ENCODE peak calls at places on chromosomes 12 and 14, in ten cellular contexts. S, A, U, X, K, C, M, Q, Y and D are unnamed samples.

GRCh38 chr12:99983721-99984258 is 946 bp downstream of the ANKS1B start:
- DNase-seq in S (no peak), A (no peak), U (no peak), X (no peak), K (no peak), C (peak), M (no peak), Q (no peak), Y (no peak), D (no peak)

GRCh38 chr12:93336344-93336743 is 41.4 kb upstream of the NUDT4 start:
- DNase-seq in S (no peak), A (peak), U (no peak), X (no peak), K (peak), C (no peak), M (no peak), Q (peak), Y (peak), D (no peak)

GRCh38 chr14:92553456-92553855 is 39.9 kb downstream of the RIN3 start:
- DNase-seq in S (no peak), A (peak), U (no peak), X (no peak), K (peak), C (no peak), M (no peak), Q (peak), Y (no peak), D (no peak)

GRCh38 chr12:122944588-122944987 is 21.7 kb downstream of the ABCB9 start:
- DNase-seq in S (no peak), A (no peak), U (peak), X (no peak), K (peak), C (no peak), M (no peak), Q (peak), Y (no peak), D (no peak)

GRCh38 chr12:103879048-103879692 is 38.1 kb upstream of the NT5DC3 start:
- DNase-seq in S (no peak), A (no peak), U (no peak), X (no peak), K (no peak), C (no peak), M (no peak), Q (no peak), Y (no peak), D (no peak)

GRCh38 chr12:4439736-4440135 is 5.9 kb downstream of the FGF6 start:
- DNase-seq in S (no peak), A (no peak), U (no peak), X (no peak), K (no peak), C (no peak), M (no peak), Q (no peak), Y (peak), D (peak)

GRCh38 chr14:98773814-98774213 is 498.2 kb downstream of the BCL11B start:
- DNase-seq in S (no peak), A (no peak), U (no peak), X (no peak), K (no peak), C (no peak), M (peak), Q (no peak), Y (no peak), D (no peak)

GRCh38 chr12:45232146-45232731 is 16.3 kb downstream of the ANO6 start:
- DNase-seq in S (no peak), A (no peak), U (no peak), X (no peak), K (no peak), C (no peak), M (no peak), Q (no peak), Y (no peak), D (no peak)

GRCh38 chr14:64731141-64731581 is 26.9 kb downstream of the PLEKHG3 start:
- DNase-seq in S (no peak), A (no peak), U (no peak), X (no peak), K (no peak), C (no peak), M (no peak), Q (no peak), Y (peak), D (no peak)

GRCh38 chr12:95918194-95918993 is 24.0 kb downstream of the CCDC38 start:
- DNase-seq in S (no peak), A (peak), U (peak), X (peak), K (peak), C (peak), M (peak), Q (peak), Y (no peak), D (no peak)

GRCh38 chr12:130754234-130755001 is 38.3 kb upstream of the RIMBP2 start:
- DNase-seq in S (no peak), A (no peak), U (no peak), X (no peak), K (no peak), C (no peak), M (no peak), Q (no peak), Y (no peak), D (no peak)

GRCh38 chr12:6364037-6364360 is 11.4 kb downstream of the SCNN1A start:
- DNase-seq in S (peak), A (no peak), U (peak), X (no peak), K (no peak), C (no peak), M (no peak), Q (no peak), Y (peak), D (no peak)

GRCh38 chr14:94213021-94213420 is 38.9 kb downstream of the PPP4R4 start:
- DNase-seq in S (no peak), A (peak), U (peak), X (no peak), K (peak), C (no peak), M (no peak), Q (peak), Y (no peak), D (no peak)

GRCh38 chr12:50603817-50604639 is 99.2 kb downstream of the DIP2B start:
- DNase-seq in S (peak), A (peak), U (no peak), X (no peak), K (peak), C (no peak), M (peak), Q (peak), Y (no peak), D (no peak)

GRCh38 chr12:123427036-123427769 is 9.3 kb downstream of the RILPL2 start:
- DNase-seq in S (no peak), A (no peak), U (no peak), X (no peak), K (no peak), C (no peak), M (no peak), Q (no peak), Y (no peak), D (no peak)

GRCh38 chr14:23174785-23175184 is 8.7 kb downstream of the SLC7A8 start:
- DNase-seq in S (no peak), A (no peak), U (no peak), X (no peak), K (no peak), C (no peak), M (no peak), Q (no peak), Y (no peak), D (no peak)

GRCh38 chr12:120230974-120231315 is 30.0 kb upstream of the RPLP0 start:
- DNase-seq in S (no peak), A (no peak), U (no peak), X (no peak), K (no peak), C (no peak), M (no peak), Q (no peak), Y (no peak), D (no peak)

DNA sequence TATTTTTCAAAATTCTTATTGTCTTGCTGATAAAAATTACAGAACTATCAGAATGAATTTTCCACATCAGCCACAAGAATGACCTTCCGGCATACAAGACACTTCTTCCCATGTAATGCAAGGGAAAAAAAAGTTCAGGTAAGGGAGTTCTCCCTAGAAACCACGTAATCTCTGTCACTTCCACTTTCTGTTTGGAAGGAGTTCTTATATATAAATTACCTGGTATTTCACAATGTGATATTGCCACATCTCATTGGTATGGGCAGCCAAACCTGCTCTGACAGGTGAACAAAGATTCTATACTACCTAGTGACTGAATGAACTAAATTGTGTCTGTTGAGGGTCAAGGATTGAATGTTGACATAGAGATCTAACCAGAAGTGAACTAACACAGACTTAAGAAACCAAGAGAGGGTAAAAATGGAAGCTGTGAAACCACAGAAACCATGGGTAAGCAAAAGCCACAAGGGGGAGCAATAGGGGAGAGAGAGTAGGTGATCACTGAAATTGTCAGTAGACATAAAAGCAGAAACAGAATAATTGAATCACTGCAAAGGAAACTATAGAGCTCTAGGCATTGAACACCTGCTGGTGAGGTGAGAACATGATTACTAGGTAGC is 161.3 kb downstream of the RPL10L start:
- DNase-seq in S (no peak), A (peak), U (peak), X (no peak), K (no peak), C (peak), M (no peak), Q (peak), Y (no peak), D (no peak)
- TF ChIP-seq CTCF in S (no peak), A (peak), U (peak), X (no peak), K (no peak), C (peak), M (no peak), Q (peak), Y (no peak), D (peak)

GRCh38 chr12:67391034-67391433 is 121.9 kb downstream of the CAND1 start:
- DNase-seq in S (no peak), A (no peak), U (no peak), X (no peak), K (peak), C (no peak), M (no peak), Q (no peak), Y (no peak), D (no peak)

GRCh38 chr12:67391656-67392055 is 122.5 kb downstream of the CAND1 start:
- DNase-seq in S (no peak), A (no peak), U (no peak), X (no peak), K (no peak), C (no peak), M (no peak), Q (no peak), Y (no peak), D (no peak)

GRCh38 chr12:67386869-67387570 is 117.9 kb downstream of the CAND1 start:
- DNase-seq in S (no peak), A (no peak), U (no peak), X (no peak), K (no peak), C (no peak), M (no peak), Q (no peak), Y (no peak), D (no peak)

GRCh38 chr12:67388331-67389163 is 119.4 kb downstream of the CAND1 start:
- DNase-seq in S (no peak), A (no peak), U (peak), X (no peak), K (no peak), C (peak), M (no peak), Q (no peak), Y (no peak), D (no peak)
- TF ChIP-seq CTCF in S (no peak), A (peak), U (peak), X (no peak), K (peak), C (peak), M (no peak), Q (peak), Y (no peak), D (peak)

GRCh38 chr14:102498005-102498677 is 11.4 kb downstream of the ANKRD9 start:
- DNase-seq in S (no peak), A (no peak), U (peak), X (no peak), K (peak), C (peak), M (no peak), Q (no peak), Y (no peak), D (no peak)
- TF ChIP-seq CTCF in S (no peak), A (peak), U (peak), X (no peak), K (no peak), C (peak), M (no peak), Q (no peak), Y (no peak), D (peak)

GRCh38 chr14:68713782-68714181 is 79.1 kb downstream of the ZFP36L1 start:
- DNase-seq in S (no peak), A (no peak), U (no peak), X (no peak), K (no peak), C (no peak), M (no peak), Q (no peak), Y (peak), D (no peak)

GRCh38 chr14:68716698-68717097 is 76.2 kb downstream of the ZFP36L1 start:
- DNase-seq in S (no peak), A (no peak), U (no peak), X (no peak), K (no peak), C (no peak), M (no peak), Q (no peak), Y (peak), D (no peak)

GRCh38 chr14:68718033-68718725 is 74.7 kb downstream of the ZFP36L1 start:
- DNase-seq in S (no peak), A (no peak), U (peak), X (no peak), K (no peak), C (no peak), M (no peak), Q (no peak), Y (peak), D (no peak)

GRCh38 chr14:68712703-68713370 is 80.0 kb downstream of the ZFP36L1 start:
- DNase-seq in S (no peak), A (no peak), U (no peak), X (no peak), K (no peak), C (peak), M (no peak), Q (no peak), Y (peak), D (no peak)

DNA sequence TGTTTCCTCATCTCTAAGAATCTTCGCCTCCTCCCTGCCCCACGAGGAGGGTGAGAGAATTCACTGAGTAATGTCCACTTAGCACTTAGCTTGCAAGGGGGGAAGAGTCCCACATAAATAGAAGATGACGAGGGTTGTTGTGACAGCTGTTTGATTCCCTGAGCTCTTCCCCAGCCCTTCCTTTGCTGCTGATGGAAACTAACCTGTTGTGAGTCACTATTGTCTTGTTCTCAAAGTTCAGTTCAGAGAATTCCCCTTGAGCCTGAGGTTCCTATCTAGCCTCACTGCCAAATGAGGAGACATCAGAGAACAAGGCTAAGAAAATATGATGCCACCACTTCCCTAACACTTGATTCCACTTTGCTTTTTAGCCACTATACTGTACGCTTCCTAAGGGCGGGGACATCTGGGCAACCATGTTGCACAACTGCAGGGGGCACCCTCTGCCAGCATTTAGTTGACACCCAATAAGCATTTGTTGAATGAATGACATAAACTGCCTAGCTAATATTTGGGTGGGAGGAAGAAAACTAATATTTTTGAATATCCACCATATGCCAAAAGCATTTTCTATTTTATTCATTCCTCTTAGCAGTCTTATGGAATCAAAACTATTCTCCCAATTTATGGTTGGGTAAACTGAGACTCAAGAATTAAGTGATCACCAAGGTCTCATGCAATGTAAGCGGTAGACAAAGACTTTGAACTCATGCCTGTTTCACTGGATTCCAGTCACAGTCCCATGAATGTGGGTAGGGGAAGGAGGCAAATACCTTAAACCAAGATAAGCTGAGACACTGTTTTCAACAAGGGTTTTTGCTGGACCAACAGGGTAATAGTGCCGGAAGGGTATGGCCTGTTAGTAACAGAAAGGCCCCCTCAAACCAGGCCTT is 77.6 kb downstream of the ZFP36L1 start:
- DNase-seq in S (no peak), A (peak), U (no peak), X (no peak), K (peak), C (no peak), M (no peak), Q (peak), Y (peak), D (no peak)
- TF ChIP-seq CTCF in S (no peak), A (peak), U (no peak), X (no peak), K (no peak), C (peak), M (no peak), Q (no peak), Y (no peak), D (peak)

DNA sequence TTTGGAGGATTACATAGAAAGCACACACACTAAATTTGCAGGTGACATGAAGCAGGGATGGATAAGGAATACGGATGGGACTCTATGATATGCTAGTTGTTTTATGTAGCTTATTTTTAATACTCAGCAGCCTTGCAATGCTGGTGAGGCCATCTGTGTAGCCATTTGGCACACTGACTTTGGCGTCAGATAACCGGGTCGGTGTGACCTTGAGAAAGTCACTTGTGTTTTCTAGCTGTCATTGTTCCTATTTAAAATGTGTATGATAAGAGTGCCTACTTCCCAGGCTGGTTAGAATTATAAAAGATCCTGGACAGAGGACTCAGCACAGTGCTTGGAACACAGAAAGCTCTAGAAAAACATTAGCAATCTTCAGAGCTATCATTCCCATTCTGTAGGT is 50.1 kb upstream of the FBXO21 start:
- DNase-seq in S (no peak), A (no peak), U (no peak), X (no peak), K (no peak), C (no peak), M (no peak), Q (no peak), Y (no peak), D (no peak)
- TF ChIP-seq CTCF in S (no peak), A (no peak), U (no peak), X (no peak), K (no peak), C (no peak), M (no peak), Q (no peak), Y (no peak), D (no peak)

GRCh38 chr12:116278667-116279066 is 1.2 kb upstream of the MED13L start:
- DNase-seq in S (no peak), A (no peak), U (no peak), X (no peak), K (no peak), C (no peak), M (no peak), Q (no peak), Y (no peak), D (no peak)

GRCh38 chr12:116276433-116277216 is 868 bp downstream of the MED13L start:
- DNase-seq in S (peak), A (peak), U (peak), X (peak), K (peak), C (no peak), M (peak), Q (peak), Y (peak), D (peak)

GRCh38 chr12:116274552-116275375 is 2.7 kb downstream of the MED13L start:
- DNase-seq in S (no peak), A (no peak), U (no peak), X (no peak), K (no peak), C (no peak), M (no peak), Q (no peak), Y (no peak), D (no peak)

GRCh38 chr12:116278259-116278595 is 734 bp upstream of the MED13L start:
- DNase-seq in S (no peak), A (no peak), U (no peak), X (no peak), K (no peak), C (no peak), M (no peak), Q (no peak), Y (peak), D (no peak)

GRCh38 chr12:116277393-116278258 is at the start of gene MED13L:
- DNase-seq in S (peak), A (peak), U (peak), X (peak), K (peak), C (peak), M (peak), Q (peak), Y (peak), D (peak)
- TF ChIP-seq CTCF in S (peak), A (peak), U (peak), X (no peak), K (no peak), C (peak), M (peak), Q (no peak), Y (no peak), D (peak)

GRCh38 chr14:105999361-106000028 is 473.1 kb downstream of the TMEM121 start:
- DNase-seq in S (no peak), A (no peak), U (no peak), X (peak), K (peak), C (no peak), M (no peak), Q (no peak), Y (no peak), D (no peak)
- TF ChIP-seq CTCF in S (peak), A (peak), U (peak), X (peak), K (peak), C (peak), M (peak), Q (peak), Y (no peak), D (peak)

DNA sequence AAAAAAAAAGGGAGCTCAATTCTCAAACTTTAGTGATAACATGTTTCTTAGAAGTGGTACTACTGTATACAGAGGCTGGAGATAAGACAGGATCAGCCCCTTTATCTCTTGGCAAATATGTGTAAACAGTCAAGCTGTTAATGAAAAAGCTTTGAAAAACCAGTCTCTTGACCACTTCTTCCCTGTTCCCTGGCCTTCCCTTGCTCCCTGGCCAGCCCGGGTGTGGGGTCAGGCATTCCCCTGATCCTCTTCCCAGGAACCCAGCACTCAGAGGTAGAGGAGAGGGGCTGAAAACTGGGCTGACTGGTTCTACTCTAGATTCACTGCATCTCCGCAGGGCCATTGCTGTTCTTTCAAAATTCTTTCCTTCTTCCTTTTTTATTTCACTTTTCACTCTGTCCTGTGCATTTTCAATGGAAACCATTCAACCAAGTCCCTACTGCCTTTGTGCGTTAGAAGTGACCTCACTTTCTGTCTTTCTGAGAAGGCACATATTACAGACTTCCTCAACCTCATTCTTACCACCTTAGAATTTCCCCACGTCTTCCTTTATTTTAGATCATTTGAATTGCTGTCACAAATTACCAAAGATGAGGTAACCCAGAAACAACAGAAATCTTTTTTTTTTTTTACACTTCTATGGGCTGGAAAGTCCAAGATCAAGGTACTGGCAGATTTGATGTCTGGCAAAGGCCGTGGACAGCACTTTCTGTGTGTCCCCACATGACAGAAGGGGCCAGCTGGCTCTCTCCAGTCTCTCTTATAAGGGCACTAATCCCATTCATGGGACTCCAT is 5.7 kb downstream of the GNG2 start:
- DNase-seq in S (no peak), A (no peak), U (no peak), X (no peak), K (no peak), C (no peak), M (no peak), Q (no peak), Y (no peak), D (no peak)
- TF ChIP-seq CTCF in S (no peak), A (no peak), U (no peak), X (no peak), K (no peak), C (no peak), M (no peak), Q (no peak), Y (no peak), D (no peak)